ENCODE peak calls at places on chromosomes 5 and 9, in four cellular contexts. P is central memory CD8-positive, alpha-beta T cell; K is Panc1; J is activated B cell treated with CpG ODN at 0.5 μM for 24 hours. R is an unnamed sample.

GRCh38 chr5:45274241-45274640 is 421.9 kb downstream of the HCN1 start:
- ATAC-seq in K (no peak), P (no peak), J (no peak), R (no peak)

GRCh38 chr9:15280647-15281046 is 26.4 kb downstream of the TTC39B start:
- ATAC-seq in K (no peak), P (no peak), J (no peak), R (no peak)

GRCh38 chr5:98847054-98847453 is 73.6 kb downstream of the RGMB start:
- ATAC-seq in P (no peak), K (no peak), J (no peak), R (no peak)

GRCh38 chr9:88593537-88594185 is 58.7 kb downstream of the NXNL2 start:
- ATAC-seq in P (peak), J (peak), K (no peak), R (peak)

GRCh38 chr5:6201626-6202025 is 176.7 kb downstream of the MED10 start:
- ATAC-seq in K (no peak), J (no peak), P (no peak), R (no peak)

GRCh38 chr5:115602585-115603125 is 376 bp upstream of the TICAM2 start:
- ATAC-seq in J (peak), K (peak), P (no peak), R (peak)

GRCh38 chr9:91424403-91425176 is 958 bp upstream of the NFIL3 start:
- ATAC-seq in P (peak), K (peak), J (peak), R (peak)

GRCh38 chr5:34968258-34968657 is 38.9 kb downstream of the DNAJC21 start:
- ATAC-seq in J (no peak), K (no peak), P (no peak), R (no peak)

GRCh38 chr5:14727428-14727865 is 62.9 kb downstream of the OTULIN start:
- ATAC-seq in P (no peak), K (peak), J (peak), R (no peak)

GRCh38 chr5:31587546-31587945 is 51.4 kb upstream of the PDZD2 start:
- ATAC-seq in J (no peak), K (no peak), P (no peak), R (no peak)

GRCh38 chr5:144394036-144394435 is 223.4 kb downstream of the KCTD16 start:
- ATAC-seq in P (no peak), K (no peak), J (no peak), R (no peak)